ENCODE peak calls at places on chromosomes 4 and X, in nine cellular contexts. A is H9, Z is HCT116, I is neuronal stem cell, D is lung, M is sigmoid colon, Y is PC-3, E is NT2/D1, S is uterus. O is an unnamed sample.

GRCh38 chr4:55008166-55009056 is 117.0 kb downstream of the KDR start:
- DNase-seq in A (peak; percentile 52), Z (no peak), I (no peak), D (no peak), M (no peak), Y (peak; percentile 38), E (no peak), S (peak; percentile 20), O (peak; percentile 31)

GRCh38 chr4:112916868-112917267 is 132.6 kb upstream of the ANK2 start:
- DNase-seq in A (no peak), Z (no peak), I (no peak), D (no peak), M (no peak), Y (no peak), E (no peak), S (no peak), O (no peak)

GRCh38 chrX:103530540-103530939 is 11.3 kb upstream of the RAB40A start:
- DNase-seq in A (no peak), Z (no peak), I (no peak), D (no peak), M (no peak), Y (no peak), E (no peak), S (no peak), O (no peak)

GRCh38 chrX:56792270-56793111 is 63.4 kb downstream of the NBDY start:
- DNase-seq in A (no peak), Z (no peak), I (no peak), D (peak; percentile 23), M (peak; percentile 20), Y (no peak), E (no peak), S (no peak), O (no peak)

GRCh38 chr4:101008503-101008902 is 338.8 kb downstream of the PPP3CA start:
- DNase-seq in A (no peak), Z (peak; percentile 47), I (no peak), D (no peak), M (no peak), Y (no peak), E (no peak), S (no peak), O (no peak)

GRCh38 chrX:133054761-133055385 is 42.0 kb downstream of the USP26 start:
- DNase-seq in A (no peak), Z (no peak), I (no peak), D (no peak), M (no peak), Y (peak; percentile 38), E (no peak), S (no peak), O (no peak)

GRCh38 chrX:10016516-10017132 is 49.5 kb downstream of the CLDN34 start:
- DNase-seq in A (no peak), Z (no peak), I (no peak), D (no peak), M (peak; percentile 53), Y (peak; percentile 24), E (no peak), S (no peak), O (no peak)

GRCh38 chrX:20521245-20521644 is 254.5 kb upstream of the RPS6KA3 start:
- DNase-seq in A (no peak), Z (no peak), I (no peak), D (no peak), M (no peak), Y (peak; percentile 57), E (no peak), S (no peak), O (no peak)

GRCh38 chrX:68684919-68685304 is 37.4 kb downstream of the STARD8 start:
- DNase-seq in A (no peak), Z (no peak), I (no peak), D (no peak), M (no peak), Y (no peak), E (no peak), S (no peak), O (no peak)

GRCh38 chrX:103614999-103615398 is 7.2 kb downstream of the TCEAL3 start:
- DNase-seq in A (no peak), Z (no peak), I (no peak), D (no peak), M (no peak), Y (peak; percentile 90), E (no peak), S (no peak), O (no peak)

GRCh38 chr4:105179539-105180401 is 33.1 kb downstream of the TET2 start:
- DNase-seq in A (no peak), Z (no peak), I (no peak), D (no peak), M (no peak), Y (no peak), E (no peak), S (no peak), O (no peak)

GRCh38 chr4:38832624-38833528 is 23.7 kb downstream of the TLR6 start:
- DNase-seq in A (peak; percentile 41), Z (no peak), I (no peak), D (no peak), M (no peak), Y (no peak), E (no peak), S (no peak), O (no peak)

GRCh38 chrX:54785901-54786300 is 12.2 kb downstream of the ITIH6 start:
- DNase-seq in A (peak; percentile 40), Z (no peak), I (no peak), D (no peak), M (no peak), Y (peak; percentile 7), E (no peak), S (no peak), O (no peak)

GRCh38 chr4:7778524-7779193 is 161.0 kb downstream of the AFAP1 start:
- DNase-seq in A (no peak), Z (no peak), I (no peak), D (no peak), M (peak; percentile 55), Y (no peak), E (no peak), S (no peak), O (no peak)

GRCh38 chr4:88804234-88804633 is 106.6 kb upstream of the NAP1L5 start:
- DNase-seq in A (no peak), Z (no peak), I (no peak), D (no peak), M (no peak), Y (no peak), E (no peak), S (no peak), O (no peak)

GRCh38 chrX:64313624-64314023 is 81.6 kb downstream of the MTMR8 start:
- DNase-seq in A (no peak), Z (no peak), I (no peak), D (no peak), M (no peak), Y (no peak), E (no peak), S (no peak), O (no peak)
- H3K9me3 ChIP-seq in A (peaks cover 23% of the 10 kb centered on the region), Z (no peaks in the 10 kb centered on the region), I (no peaks in the 10 kb centered on the region), D (no peaks in the 10 kb centered on the region), M (no peaks in the 10 kb centered on the region), Y (no peaks in the 10 kb centered on the region), E (no peaks in the 10 kb centered on the region), S (no peaks in the 10 kb centered on the region), O (no peaks in the 10 kb centered on the region)

DNA sequence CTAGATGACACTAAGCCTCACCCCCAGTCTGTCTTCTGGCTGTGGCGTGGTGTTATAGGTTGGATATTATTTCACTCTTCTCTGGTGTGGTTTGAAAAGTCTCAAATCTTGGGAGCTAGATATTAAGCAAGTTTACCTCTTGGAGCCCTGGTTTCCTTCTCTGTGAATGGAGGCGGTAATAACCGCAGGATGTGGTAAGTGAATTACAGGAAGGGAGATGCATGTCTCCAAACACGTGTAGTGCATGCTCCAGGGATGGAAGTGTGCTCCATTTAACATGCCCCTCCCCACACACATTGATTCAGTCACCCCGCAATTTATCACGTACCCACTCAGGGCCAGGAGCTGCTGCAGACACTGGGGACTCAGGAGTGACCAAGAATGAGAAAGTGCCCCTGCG is 4.9 kb downstream of the ZNF275 start:
- DNase-seq in A (no peak), Z (no peak), I (no peak), D (no peak), M (no peak), Y (no peak), E (no peak), S (no peak), O (no peak)
- H3K4me1 ChIP-seq in A (no peaks in the 10 kb centered on the region), Z (no peaks in the 10 kb centered on the region), I (no peaks in the 10 kb centered on the region), D (peaks cover 5% of the 10 kb centered on the region), M (peaks cover 8% of the 10 kb centered on the region), Y (no peaks in the 10 kb centered on the region), E (no peaks in the 10 kb centered on the region), S (no peaks in the 10 kb centered on the region), O (no peaks in the 10 kb centered on the region)

GRCh38 chrX:153510383-153510782 is 7.1 kb upstream of the ATP2B3 start:
- DNase-seq in A (no peak), Z (no peak), I (no peak), D (no peak), M (no peak), Y (no peak), E (no peak), S (no peak), O (no peak)
- H3K9me3 ChIP-seq in A (peaks cover 24% of the 10 kb centered on the region), Z (no peaks in the 10 kb centered on the region), I (no peaks in the 10 kb centered on the region), D (no peaks in the 10 kb centered on the region), M (no peaks in the 10 kb centered on the region), Y (no peaks in the 10 kb centered on the region), E (no peaks in the 10 kb centered on the region), S (no peaks in the 10 kb centered on the region), O (no peaks in the 10 kb centered on the region)

DNA sequence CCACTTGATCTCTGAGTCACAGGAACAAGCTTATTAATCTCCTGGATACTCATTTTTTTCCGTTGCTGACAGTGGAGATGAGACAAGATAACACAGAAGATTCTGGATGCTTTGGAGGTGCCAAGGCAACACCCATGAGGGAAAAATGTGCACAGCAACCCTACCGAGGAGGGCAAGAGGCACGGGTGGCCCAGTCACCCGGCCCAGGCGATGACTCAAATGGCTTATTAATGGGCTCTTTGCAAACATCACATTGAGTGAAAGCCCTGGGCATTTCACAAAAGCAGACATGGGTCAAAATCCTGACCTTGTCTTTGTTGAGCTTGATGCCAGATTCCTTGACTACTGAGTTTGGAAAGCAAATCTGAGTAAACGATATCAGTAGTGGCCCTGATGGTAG is 315.1 kb downstream of the STK32B start:
- DNase-seq in A (no peak), Z (no peak), I (no peak), D (no peak), M (no peak), Y (peak; percentile 94), E (no peak), S (no peak), O (no peak)
- H3K4me1 ChIP-seq in A (no peaks in the 10 kb centered on the region), Z (no peaks in the 10 kb centered on the region), I (no peaks in the 10 kb centered on the region), D (no peaks in the 10 kb centered on the region), M (no peaks in the 10 kb centered on the region), Y (peaks cover 48% of the 10 kb centered on the region), E (peaks cover 2% of the 10 kb centered on the region), S (no peaks in the 10 kb centered on the region), O (no peaks in the 10 kb centered on the region)

DNA sequence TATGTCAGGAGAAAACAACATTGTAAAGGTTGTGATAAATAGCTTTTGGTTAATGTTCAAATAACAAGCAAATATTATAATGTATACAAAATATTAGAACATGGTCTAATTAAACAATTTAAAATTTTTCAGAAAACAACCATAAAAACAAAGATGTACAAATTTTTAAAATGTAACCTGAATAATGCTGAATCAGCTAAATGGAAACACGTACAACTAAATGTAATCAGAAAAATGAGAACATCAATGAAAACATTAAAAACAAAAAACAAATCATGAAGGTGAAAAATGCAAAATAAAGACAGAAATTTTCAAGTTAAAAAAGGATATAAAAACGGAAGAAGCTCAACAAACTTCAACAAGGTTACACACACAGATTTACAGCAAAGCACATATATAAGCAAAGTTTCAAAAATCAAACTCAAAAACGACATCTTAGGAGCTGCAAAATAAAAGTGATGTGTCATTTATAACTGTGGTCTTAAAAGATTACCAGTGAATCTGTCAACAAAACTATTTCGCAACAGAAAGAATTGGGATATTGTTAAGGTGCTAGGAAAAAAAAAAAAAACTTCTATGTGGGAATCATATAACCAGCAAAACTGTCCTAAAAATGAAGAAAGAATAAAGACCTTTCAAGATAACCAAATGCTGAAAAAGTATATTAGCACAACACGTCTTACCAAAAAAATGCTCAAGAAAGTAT is 31.8 kb downstream of the ZNF732 start:
- DNase-seq in A (no peak), Z (no peak), I (no peak), D (no peak), M (no peak), Y (no peak), E (no peak), S (no peak), O (no peak)
- H3K9me3 ChIP-seq in A (peaks cover 41% of the 10 kb centered on the region), Z (peaks cover 9% of the 10 kb centered on the region), I (peaks cover 88% of the 10 kb centered on the region), D (peaks cover 26% of the 10 kb centered on the region), M (peaks cover 24% of the 10 kb centered on the region), Y (peaks cover 52% of the 10 kb centered on the region), E (peaks cover 100% of the 10 kb centered on the region), S (peaks cover 8% of the 10 kb centered on the region), O (peaks cover 64% of the 10 kb centered on the region)

O was measured in SK-N-SH.